ENCODE peak calls at places on chromosomes 13 and 19, in six cellular contexts. One of them, this sample, is unnamed.

GRCh38 chr19:19711934-19712828 is 20.7 kb downstream of the ZNF14 start:
- DNase-seq in GM12878: no peak
- DNase-seq in H1: no peak
- DNase-seq in HL-60: no peak
- DNase-seq in K562: no peak
- DNase-seq in SK-N-SH: no peak
- DNase-seq in this sample: no peak

GRCh38 chr19:4052114-4052992 is 14.3 kb downstream of the ZBTB7A start:
- DNase-seq in GM12878: no peak
- DNase-seq in K562: no peak
- DNase-seq in SK-N-SH: no peak
- DNase-seq in H1: no peak
- DNase-seq in HL-60: peak; percentile 54
- DNase-seq in this sample: peak; percentile 95

GRCh38 chr13:33610471-33611015 is 207.4 kb upstream of the RFC3 start:
- DNase-seq in SK-N-SH: no peak
- DNase-seq in H1: peak; percentile 36
- DNase-seq in GM12878: no peak
- DNase-seq in K562: peak; percentile 11
- DNase-seq in HL-60: no peak
- DNase-seq in this sample: peak; percentile 95

GRCh38 chr13:53781941-53782340 is 753.3 kb downstream of the OLFM4 start:
- DNase-seq in K562: no peak
- DNase-seq in HL-60: no peak
- DNase-seq in H1: no peak
- DNase-seq in SK-N-SH: no peak
- DNase-seq in GM12878: no peak
- DNase-seq in this sample: no peak

GRCh38 chr19:46032597-46033025 is 8.2 kb downstream of the IGFL4 start:
- DNase-seq in K562: no peak
- DNase-seq in HL-60: no peak
- DNase-seq in H1: no peak
- DNase-seq in SK-N-SH: no peak
- DNase-seq in GM12878: no peak
- DNase-seq in this sample: no peak

GRCh38 chr19:21765151-21765550 is 2.2 kb downstream of the ZNF100 start:
- DNase-seq in HL-60: no peak
- DNase-seq in K562: no peak
- DNase-seq in GM12878: no peak
- DNase-seq in H1: no peak
- DNase-seq in SK-N-SH: no peak
- DNase-seq in this sample: no peak

GRCh38 chr19:56383826-56384605 is 9.3 kb downstream of the ZNF582 start:
- DNase-seq in H1: no peak
- DNase-seq in HL-60: no peak
- DNase-seq in SK-N-SH: no peak
- DNase-seq in GM12878: no peak
- DNase-seq in K562: no peak
- DNase-seq in this sample: no peak

GRCh38 chr13:89061821-89062220 is 1390.7 kb downstream of the SLITRK5 start:
- DNase-seq in GM12878: no peak
- DNase-seq in H1: no peak
- DNase-seq in SK-N-SH: no peak
- DNase-seq in K562: no peak
- DNase-seq in HL-60: no peak
- DNase-seq in this sample: peak; percentile 65

GRCh38 chr13:31699650-31700049 is 39.7 kb upstream of the RXFP2 start:
- DNase-seq in HL-60: no peak
- DNase-seq in SK-N-SH: no peak
- DNase-seq in K562: no peak
- DNase-seq in H1: no peak
- DNase-seq in GM12878: no peak
- DNase-seq in this sample: no peak

GRCh38 chr13:20997301-20998061 is 63.9 kb downstream of the LATS2 start:
- DNase-seq in HL-60: no peak
- DNase-seq in GM12878: no peak
- DNase-seq in K562: no peak
- DNase-seq in SK-N-SH: no peak
- DNase-seq in H1: peak; percentile 19
- DNase-seq in this sample: no peak

GRCh38 chr19:48397263-48397635 is 3.8 kb downstream of the GRIN2D start:
- DNase-seq in H1: no peak
- DNase-seq in GM12878: no peak
- DNase-seq in SK-N-SH: no peak
- DNase-seq in K562: no peak
- DNase-seq in HL-60: no peak
- DNase-seq in this sample: no peak

GRCh38 chr19:10384580-10384979 is 4.2 kb upstream of the TYK2 start:
- DNase-seq in SK-N-SH: no peak
- DNase-seq in HL-60: no peak
- DNase-seq in GM12878: no peak
- DNase-seq in H1: no peak
- DNase-seq in K562: no peak
- DNase-seq in this sample: peak; percentile 38

GRCh38 chr19:45115809-45116615 is 23.0 kb downstream of the PPP1R37 start:
- DNase-seq in H1: no peak
- DNase-seq in HL-60: peak; percentile 93
- DNase-seq in GM12878: no peak
- DNase-seq in SK-N-SH: no peak
- DNase-seq in K562: no peak
- DNase-seq in this sample: no peak

GRCh38 chr19:46880440-46880839 is 19.6 kb downstream of the ARHGAP35 start:
- DNase-seq in SK-N-SH: no peak
- DNase-seq in K562: no peak
- DNase-seq in HL-60: no peak
- DNase-seq in GM12878: no peak
- DNase-seq in H1: no peak
- DNase-seq in this sample: no peak

GRCh38 chr13:110430391-110431338 is 123.6 kb downstream of the COL4A2 start:
- DNase-seq in H1: no peak
- DNase-seq in HL-60: no peak
- DNase-seq in SK-N-SH: no peak
- DNase-seq in GM12878: no peak
- DNase-seq in K562: no peak
- DNase-seq in this sample: no peak

GRCh38 chr19:45322311-45322710 is 364 bp downstream of the CKM start:
- DNase-seq in SK-N-SH: no peak
- DNase-seq in K562: no peak
- DNase-seq in GM12878: no peak
- DNase-seq in HL-60: no peak
- DNase-seq in H1: no peak
- DNase-seq in this sample: peak; percentile 48

GRCh38 chr19:3931041-3931440 is 1.8 kb upstream of the NMRK2 start:
- DNase-seq in HL-60: no peak
- DNase-seq in GM12878: no peak
- DNase-seq in SK-N-SH: peak; percentile 18
- DNase-seq in K562: no peak
- DNase-seq in H1: no peak
- DNase-seq in this sample: no peak

GRCh38 chr19:1245884-1246816 is 2.2 kb upstream of the MIDN start:
- DNase-seq in H1: no peak
- DNase-seq in GM12878: no peak
- DNase-seq in K562: no peak
- DNase-seq in SK-N-SH: no peak
- DNase-seq in HL-60: no peak
- DNase-seq in this sample: peak; percentile 88

GRCh38 chr19:51094696-51095279 is 12.1 kb upstream of the KLK14 start:
- DNase-seq in SK-N-SH: peak; percentile 89
- DNase-seq in H1: no peak
- DNase-seq in GM12878: no peak
- DNase-seq in K562: peak; percentile 78
- DNase-seq in HL-60: peak; percentile 32
- DNase-seq in this sample: peak; percentile 13

GRCh38 chr13:36131215-36131930 is at the start of gene DCLK1:
- DNase-seq in HL-60: peak; percentile 20
- DNase-seq in K562: no peak
- DNase-seq in H1: no peak
- DNase-seq in SK-N-SH: peak; percentile 80
- DNase-seq in GM12878: no peak
- DNase-seq in this sample: no peak

GRCh38 chr13:25882732-25883357 is 169.0 kb downstream of the SHISA2 start:
- DNase-seq in K562: no peak
- DNase-seq in GM12878: no peak
- DNase-seq in HL-60: no peak
- DNase-seq in H1: no peak
- DNase-seq in SK-N-SH: peak; percentile 15
- DNase-seq in this sample: no peak

GRCh38 chr13:36997716-36998427 is 1.3 kb downstream of the ALG5 start:
- DNase-seq in K562: no peak
- DNase-seq in SK-N-SH: no peak
- DNase-seq in HL-60: no peak
- DNase-seq in GM12878: no peak
- DNase-seq in H1: no peak
- DNase-seq in this sample: no peak

GRCh38 chr19:42628411-42629135 is 33.8 kb upstream of the CEACAM8 start:
- DNase-seq in H1: no peak
- DNase-seq in K562: no peak
- DNase-seq in GM12878: no peak
- DNase-seq in SK-N-SH: no peak
- DNase-seq in HL-60: no peak
- DNase-seq in this sample: no peak

DNA sequence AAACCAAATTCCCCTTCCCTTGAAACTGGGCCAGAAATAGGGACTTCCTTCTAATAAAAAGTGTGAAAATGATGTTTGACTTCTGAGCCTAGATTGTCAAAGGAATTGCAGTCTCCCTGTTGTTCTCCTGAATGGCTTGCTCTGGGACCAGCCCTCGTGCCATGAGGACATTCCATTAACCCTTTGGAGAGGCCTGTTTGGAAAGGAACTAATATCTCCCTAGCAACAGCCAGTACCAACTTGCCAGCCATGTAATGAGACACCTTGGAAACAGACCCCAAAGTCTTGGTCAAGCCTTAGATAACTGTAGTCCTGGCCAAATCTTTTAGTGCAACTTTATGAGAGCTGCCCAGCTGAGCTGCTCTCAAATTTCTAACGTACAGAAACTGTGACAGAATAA is 8.1 kb upstream of the SIAH3 start:
- DNase-seq in K562: no peak
- DNase-seq in HL-60: no peak
- DNase-seq in SK-N-SH: no peak
- DNase-seq in GM12878: no peak
- DNase-seq in H1: no peak
- DNase-seq in this sample: no peak
- TF ChIP-seq GABPA in K562: no peak
- TF ChIP-seq GABPA in HL-60: no peak
- TF ChIP-seq GABPA in SK-N-SH: no peak
- TF ChIP-seq GABPA in GM12878: no peak
- TF ChIP-seq GABPA in H1: no peak
- TF ChIP-seq GABPA in this sample: no peak

GRCh38 chr13:43584711-43585110 is 202.1 kb downstream of the ENOX1 start:
- DNase-seq in GM12878: no peak
- DNase-seq in SK-N-SH: no peak
- DNase-seq in HL-60: no peak
- DNase-seq in H1: no peak
- DNase-seq in K562: no peak
- DNase-seq in this sample: no peak
- TF ChIP-seq GABPA in GM12878: no peak
- TF ChIP-seq GABPA in SK-N-SH: no peak
- TF ChIP-seq GABPA in HL-60: no peak
- TF ChIP-seq GABPA in H1: no peak
- TF ChIP-seq GABPA in K562: no peak
- TF ChIP-seq GABPA in this sample: no peak

DNA sequence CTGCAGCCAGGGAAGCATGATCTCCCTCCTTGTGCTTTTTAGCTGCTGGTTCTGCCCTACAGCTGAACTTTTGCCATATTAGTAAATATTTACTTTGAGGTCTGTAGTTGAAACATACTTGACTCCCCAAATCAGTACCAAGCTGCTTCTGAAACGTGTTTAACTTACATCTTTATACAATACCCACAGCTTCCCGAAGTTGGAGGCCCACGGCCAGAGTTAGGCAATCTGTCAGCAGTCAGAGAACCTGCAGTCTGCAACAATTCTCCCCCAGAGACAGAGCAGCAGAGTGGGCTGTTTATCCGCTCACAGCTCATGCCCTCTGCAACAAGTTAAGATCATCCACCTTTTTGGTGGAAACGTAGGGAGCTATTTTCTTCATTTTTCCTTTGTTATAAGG is 1.5 kb upstream of the PCDH20 start:
- DNase-seq in GM12878: no peak
- DNase-seq in HL-60: no peak
- DNase-seq in K562: no peak
- DNase-seq in SK-N-SH: no peak
- DNase-seq in H1: no peak
- DNase-seq in this sample: no peak
- TF ChIP-seq GABPA in GM12878: no peak
- TF ChIP-seq GABPA in HL-60: no peak
- TF ChIP-seq GABPA in K562: no peak
- TF ChIP-seq GABPA in SK-N-SH: no peak
- TF ChIP-seq GABPA in H1: no peak
- TF ChIP-seq GABPA in this sample: no peak

GRCh38 chr13:49786609-49787008 is 5.9 kb downstream of the KPNA3 start:
- DNase-seq in HL-60: no peak
- DNase-seq in SK-N-SH: no peak
- DNase-seq in K562: no peak
- DNase-seq in H1: no peak
- DNase-seq in GM12878: no peak
- DNase-seq in this sample: no peak

GRCh38 chr13:49789961-49790360 is 2.5 kb downstream of the KPNA3 start:
- DNase-seq in K562: no peak
- DNase-seq in GM12878: no peak
- DNase-seq in HL-60: no peak
- DNase-seq in SK-N-SH: no peak
- DNase-seq in H1: no peak
- DNase-seq in this sample: no peak

GRCh38 chr13:49792550-49793324 is at the start of gene KPNA3:
- DNase-seq in H1: peak; percentile 81
- DNase-seq in GM12878: peak; percentile 85
- DNase-seq in SK-N-SH: peak; percentile 97
- DNase-seq in K562: peak; percentile 89
- DNase-seq in HL-60: peak; percentile 98
- DNase-seq in this sample: peak; percentile 89

GRCh38 chr13:49791214-49791752 is 1.2 kb downstream of the KPNA3 start:
- DNase-seq in SK-N-SH: peak; percentile 26
- DNase-seq in HL-60: peak; percentile 55
- DNase-seq in K562: no peak
- DNase-seq in GM12878: peak; percentile 40
- DNase-seq in H1: no peak
- DNase-seq in this sample: peak; percentile 84

DNA sequence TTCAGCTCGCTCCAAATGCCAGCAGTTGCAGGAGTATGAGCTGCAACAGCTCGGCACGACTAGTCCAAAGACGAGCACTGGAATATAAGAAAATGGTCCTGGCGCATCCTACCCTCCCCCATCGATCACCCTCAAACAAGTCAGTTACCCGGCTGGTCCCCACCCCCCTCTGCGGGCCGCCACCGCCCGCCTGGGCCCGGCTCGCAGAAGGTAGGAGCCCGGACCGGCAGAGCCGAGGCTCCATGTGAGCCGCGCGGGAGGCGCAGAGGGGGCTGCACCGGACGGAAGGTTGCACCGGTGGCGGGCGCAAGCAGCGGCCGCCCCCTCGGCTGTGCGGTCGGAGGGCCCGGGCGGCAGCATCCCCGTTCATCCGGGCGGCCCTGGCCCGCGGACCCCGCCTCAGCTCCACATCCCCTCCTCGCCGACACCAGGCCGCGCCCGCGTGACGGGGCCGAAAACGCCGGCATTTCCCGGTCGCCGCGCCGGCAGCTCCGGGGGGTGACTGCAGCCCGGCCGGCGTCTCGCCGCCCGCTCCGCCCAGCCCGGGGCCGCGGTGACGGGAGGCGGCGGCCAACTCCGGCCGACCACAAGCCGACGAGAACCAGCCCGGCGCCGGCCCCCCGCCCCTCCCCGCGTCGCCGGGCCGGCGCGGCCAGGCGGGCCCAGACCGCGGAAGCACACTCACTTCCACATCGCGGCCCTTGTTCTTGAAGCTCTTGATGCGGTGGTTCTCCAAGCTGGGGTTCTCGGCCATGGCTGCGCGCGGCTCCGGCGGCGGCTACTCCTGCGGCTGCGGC is 531 bp downstream of the KPNA3 start:
- DNase-seq in SK-N-SH: no peak
- DNase-seq in GM12878: no peak
- DNase-seq in H1: no peak
- DNase-seq in HL-60: peak; percentile 48
- DNase-seq in K562: peak; percentile 42
- DNase-seq in this sample: no peak
- TF ChIP-seq GABPA in SK-N-SH: no peak
- TF ChIP-seq GABPA in GM12878: no peak
- TF ChIP-seq GABPA in H1: no peak
- TF ChIP-seq GABPA in HL-60: no peak
- TF ChIP-seq GABPA in K562: peak; percentile 8
- TF ChIP-seq GABPA in this sample: no peak

This sample was measured in HepG2.